ENCODE peak calls at places on chromosomes 2 and 18, in five cellular contexts. One of them, this sample, is unnamed.

GRCh38 chr2:9988320-9988719 is 36.8 kb downstream of the GRHL1 start:
- DNase-seq in OCI-LY7: no peak
- DNase-seq in HFF-Myc: no peak
- DNase-seq in Peyer's patch: no peak
- DNase-seq in CD8-positive, alpha-beta T cell: no peak
- DNase-seq in this sample: no peak

GRCh38 chr18:79405019-79405780 is 9.5 kb downstream of the NFATC1 start:
- DNase-seq in HFF-Myc: no peak
- DNase-seq in OCI-LY7: no peak
- DNase-seq in CD8-positive, alpha-beta T cell: peak
- DNase-seq in Peyer's patch: peak
- DNase-seq in this sample: no peak

GRCh38 chr2:12652723-12653122 is 64.0 kb upstream of the TRIB2 start:
- DNase-seq in OCI-LY7: no peak
- DNase-seq in HFF-Myc: no peak
- DNase-seq in Peyer's patch: no peak
- DNase-seq in CD8-positive, alpha-beta T cell: no peak
- DNase-seq in this sample: no peak

GRCh38 chr2:226304308-226304707 is 495.3 kb downstream of the IRS1 start:
- DNase-seq in CD8-positive, alpha-beta T cell: no peak
- DNase-seq in HFF-Myc: no peak
- DNase-seq in OCI-LY7: no peak
- DNase-seq in Peyer's patch: no peak
- DNase-seq in this sample: no peak

GRCh38 chr18:76518543-76519155 is 23.6 kb upstream of the ZNF516 start:
- DNase-seq in Peyer's patch: no peak
- DNase-seq in HFF-Myc: no peak
- DNase-seq in OCI-LY7: no peak
- DNase-seq in CD8-positive, alpha-beta T cell: no peak
- DNase-seq in this sample: no peak

GRCh38 chr2:204655101-204655500 is 109.8 kb downstream of the PARD3B start:
- DNase-seq in HFF-Myc: no peak
- DNase-seq in Peyer's patch: no peak
- DNase-seq in OCI-LY7: no peak
- DNase-seq in CD8-positive, alpha-beta T cell: no peak
- DNase-seq in this sample: peak

GRCh38 chr2:20130821-20131645 is 79.6 kb upstream of the LAPTM4A start:
- DNase-seq in Peyer's patch: no peak
- DNase-seq in CD8-positive, alpha-beta T cell: no peak
- DNase-seq in OCI-LY7: no peak
- DNase-seq in HFF-Myc: no peak
- DNase-seq in this sample: no peak

GRCh38 chr2:98457045-98457696 is 12.5 kb downstream of the INPP4A start:
- DNase-seq in OCI-LY7: no peak
- DNase-seq in HFF-Myc: peak
- DNase-seq in Peyer's patch: no peak
- DNase-seq in CD8-positive, alpha-beta T cell: no peak
- DNase-seq in this sample: peak

GRCh38 chr2:194004590-194005206 is 1652.3 kb upstream of the SLC39A10 start:
- DNase-seq in OCI-LY7: no peak
- DNase-seq in Peyer's patch: no peak
- DNase-seq in HFF-Myc: no peak
- DNase-seq in CD8-positive, alpha-beta T cell: no peak
- DNase-seq in this sample: no peak

GRCh38 chr2:73979021-73979420 is 5.7 kb upstream of the TET3 start:
- DNase-seq in OCI-LY7: no peak
- DNase-seq in CD8-positive, alpha-beta T cell: peak
- DNase-seq in Peyer's patch: no peak
- DNase-seq in HFF-Myc: no peak
- DNase-seq in this sample: no peak

GRCh38 chr18:8365528-8365927 is 243.7 kb upstream of the RAB12 start:
- DNase-seq in HFF-Myc: no peak
- DNase-seq in Peyer's patch: no peak
- DNase-seq in CD8-positive, alpha-beta T cell: no peak
- DNase-seq in OCI-LY7: no peak
- DNase-seq in this sample: no peak

GRCh38 chr2:149068996-149069888 is 30.7 kb downstream of the LYPD6B start:
- DNase-seq in HFF-Myc: no peak
- DNase-seq in Peyer's patch: no peak
- DNase-seq in CD8-positive, alpha-beta T cell: no peak
- DNase-seq in OCI-LY7: no peak
- DNase-seq in this sample: peak

GRCh38 chr2:172333626-172334330 is 93.6 kb upstream of the ITGA6 start:
- DNase-seq in OCI-LY7: no peak
- DNase-seq in CD8-positive, alpha-beta T cell: no peak
- DNase-seq in Peyer's patch: no peak
- DNase-seq in HFF-Myc: no peak
- DNase-seq in this sample: no peak

GRCh38 chr2:170455617-170456426 is 259.3 kb upstream of the SP5 start:
- DNase-seq in Peyer's patch: no peak
- DNase-seq in OCI-LY7: no peak
- DNase-seq in CD8-positive, alpha-beta T cell: no peak
- DNase-seq in HFF-Myc: no peak
- DNase-seq in this sample: no peak

GRCh38 chr2:39380525-39381150 is 56.4 kb downstream of the MAP4K3 start:
- DNase-seq in Peyer's patch: no peak
- DNase-seq in CD8-positive, alpha-beta T cell: no peak
- DNase-seq in OCI-LY7: no peak
- DNase-seq in HFF-Myc: no peak
- DNase-seq in this sample: no peak

DNA sequence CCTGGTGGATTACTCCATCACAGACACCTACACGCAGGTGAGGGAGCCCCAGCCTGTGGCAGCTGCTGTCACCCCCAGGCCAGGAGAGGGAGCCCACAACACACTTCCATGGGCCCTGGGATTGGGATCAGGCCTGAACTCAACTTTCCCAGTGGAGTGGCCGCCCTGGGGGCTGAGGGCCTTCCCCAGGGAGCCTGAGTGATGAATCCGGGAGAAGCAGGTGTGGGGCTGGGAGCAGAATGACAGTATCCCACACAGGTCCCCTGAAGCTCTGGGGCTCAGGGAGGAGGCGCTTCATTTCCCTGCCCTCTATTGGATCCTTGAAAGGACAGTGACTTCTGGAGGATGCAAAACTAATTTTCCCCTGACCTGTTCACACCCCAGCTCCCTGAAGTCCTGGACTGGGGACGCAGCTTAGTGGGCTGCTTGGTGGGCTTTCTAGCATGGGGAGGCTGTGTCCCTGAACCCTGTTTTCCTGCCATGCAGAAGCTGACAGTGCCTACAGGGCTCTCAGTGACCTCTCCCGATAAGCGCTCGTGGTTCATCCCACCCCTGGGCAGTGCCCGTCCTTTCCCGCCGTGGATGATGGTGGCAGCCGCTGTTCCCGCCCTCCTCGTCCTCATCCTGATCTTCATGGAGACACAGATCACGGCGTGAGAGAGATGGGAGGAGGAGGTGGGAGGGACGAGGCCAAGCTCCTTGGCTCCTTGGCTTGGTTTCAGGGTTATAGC is 11.0 kb downstream of the SLC4A3 start:
- DNase-seq in CD8-positive, alpha-beta T cell: no peak
- DNase-seq in Peyer's patch: no peak
- DNase-seq in OCI-LY7: no peak
- DNase-seq in HFF-Myc: no peak
- DNase-seq in this sample: no peak
- TF ChIP-seq CTCF in CD8-positive, alpha-beta T cell: no peak
- TF ChIP-seq CTCF in Peyer's patch: no peak
- TF ChIP-seq CTCF in OCI-LY7: peak
- TF ChIP-seq CTCF in HFF-Myc: no peak
- TF ChIP-seq CTCF in this sample: peak

DNA sequence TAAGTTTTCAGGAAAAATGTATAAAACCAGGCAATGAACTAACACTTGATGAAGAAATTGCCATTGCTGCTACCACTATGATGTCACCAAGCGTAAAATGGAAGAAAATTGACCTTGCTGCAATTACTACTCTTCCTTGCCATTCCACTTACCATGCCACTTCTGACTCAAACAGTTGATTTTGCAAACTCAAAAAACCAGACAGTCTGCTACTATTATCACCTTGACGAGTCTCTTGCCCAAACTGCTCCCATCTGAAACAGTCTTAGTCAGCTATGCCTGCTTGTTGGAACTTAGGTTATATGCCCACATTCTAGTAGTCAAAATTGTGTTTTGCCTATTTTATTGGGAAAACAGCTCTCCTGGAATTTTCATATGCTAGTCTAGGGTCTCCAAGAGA is 71.9 kb upstream of the SLC9A2 start:
- DNase-seq in CD8-positive, alpha-beta T cell: no peak
- DNase-seq in HFF-Myc: no peak
- DNase-seq in Peyer's patch: no peak
- DNase-seq in OCI-LY7: no peak
- DNase-seq in this sample: no peak
- TF ChIP-seq CTCF in CD8-positive, alpha-beta T cell: no peak
- TF ChIP-seq CTCF in HFF-Myc: no peak
- TF ChIP-seq CTCF in Peyer's patch: no peak
- TF ChIP-seq CTCF in OCI-LY7: no peak
- TF ChIP-seq CTCF in this sample: no peak

DNA sequence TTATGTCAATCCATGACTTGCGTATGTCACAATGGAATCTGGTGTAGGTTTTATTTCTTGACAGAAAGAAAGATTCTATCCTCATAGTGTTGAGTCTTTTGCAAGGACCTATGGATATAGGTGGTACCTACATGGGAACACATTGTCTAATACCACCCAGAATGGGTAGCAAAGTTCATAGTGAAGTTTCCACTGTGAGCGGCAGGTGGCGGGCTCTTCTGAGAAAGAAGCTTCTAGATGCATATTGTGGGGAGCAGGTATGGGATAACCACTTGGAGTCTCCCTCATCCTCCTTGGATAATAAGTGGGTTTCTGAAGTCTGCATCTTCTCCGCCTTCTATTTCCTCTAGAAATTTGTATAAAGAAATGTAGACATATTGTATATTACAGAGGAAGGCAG is 44.9 kb downstream of the LINC00305 start:
- DNase-seq in OCI-LY7: no peak
- DNase-seq in HFF-Myc: no peak
- DNase-seq in CD8-positive, alpha-beta T cell: no peak
- DNase-seq in Peyer's patch: no peak
- DNase-seq in this sample: no peak
- TF ChIP-seq CTCF in OCI-LY7: no peak
- TF ChIP-seq CTCF in HFF-Myc: peak
- TF ChIP-seq CTCF in CD8-positive, alpha-beta T cell: no peak
- TF ChIP-seq CTCF in Peyer's patch: no peak
- TF ChIP-seq CTCF in this sample: peak

DNA sequence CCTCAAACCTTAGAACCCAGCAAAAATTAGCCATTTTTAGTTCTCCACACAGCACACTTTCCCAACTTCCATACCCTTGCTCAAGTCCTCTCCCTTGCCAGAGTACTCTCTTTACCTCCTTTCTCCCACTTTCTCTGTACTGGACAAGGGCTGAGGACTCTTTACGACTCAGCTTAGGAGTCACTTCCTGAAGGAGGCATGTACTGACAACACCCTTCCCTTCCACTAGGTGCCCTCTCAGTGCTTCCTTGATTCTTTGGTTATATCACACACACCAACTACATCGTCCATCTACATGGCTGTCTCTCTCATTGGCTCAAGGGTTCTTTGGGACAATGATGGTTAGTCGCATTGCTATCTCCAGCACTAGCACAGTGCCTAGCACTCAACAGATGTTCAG is 5.2 kb upstream of the C18orf63 start:
- DNase-seq in CD8-positive, alpha-beta T cell: no peak
- DNase-seq in Peyer's patch: no peak
- DNase-seq in OCI-LY7: peak
- DNase-seq in HFF-Myc: no peak
- DNase-seq in this sample: peak
- TF ChIP-seq CTCF in CD8-positive, alpha-beta T cell: no peak
- TF ChIP-seq CTCF in Peyer's patch: no peak
- TF ChIP-seq CTCF in OCI-LY7: peak
- TF ChIP-seq CTCF in HFF-Myc: peak
- TF ChIP-seq CTCF in this sample: peak

GRCh38 chr2:118301248-118301647 is 213.0 kb downstream of the INSIG2 start:
- DNase-seq in Peyer's patch: no peak
- DNase-seq in CD8-positive, alpha-beta T cell: no peak
- DNase-seq in HFF-Myc: no peak
- DNase-seq in OCI-LY7: no peak
- DNase-seq in this sample: no peak
- TF ChIP-seq CTCF in Peyer's patch: no peak
- TF ChIP-seq CTCF in CD8-positive, alpha-beta T cell: no peak
- TF ChIP-seq CTCF in HFF-Myc: no peak
- TF ChIP-seq CTCF in OCI-LY7: no peak
- TF ChIP-seq CTCF in this sample: no peak

GRCh38 chr2:54695378-54695777 is 28.1 kb upstream of the EML6 start:
- DNase-seq in HFF-Myc: no peak
- DNase-seq in Peyer's patch: no peak
- DNase-seq in CD8-positive, alpha-beta T cell: no peak
- DNase-seq in OCI-LY7: no peak
- DNase-seq in this sample: no peak

GRCh38 chr2:54687595-54688152 is 35.8 kb upstream of the EML6 start:
- DNase-seq in Peyer's patch: no peak
- DNase-seq in HFF-Myc: no peak
- DNase-seq in OCI-LY7: no peak
- DNase-seq in CD8-positive, alpha-beta T cell: no peak
- DNase-seq in this sample: no peak

GRCh38 chr2:54692556-54692955 is 30.9 kb upstream of the EML6 start:
- DNase-seq in HFF-Myc: no peak
- DNase-seq in OCI-LY7: no peak
- DNase-seq in Peyer's patch: no peak
- DNase-seq in CD8-positive, alpha-beta T cell: no peak
- DNase-seq in this sample: no peak

DNA sequence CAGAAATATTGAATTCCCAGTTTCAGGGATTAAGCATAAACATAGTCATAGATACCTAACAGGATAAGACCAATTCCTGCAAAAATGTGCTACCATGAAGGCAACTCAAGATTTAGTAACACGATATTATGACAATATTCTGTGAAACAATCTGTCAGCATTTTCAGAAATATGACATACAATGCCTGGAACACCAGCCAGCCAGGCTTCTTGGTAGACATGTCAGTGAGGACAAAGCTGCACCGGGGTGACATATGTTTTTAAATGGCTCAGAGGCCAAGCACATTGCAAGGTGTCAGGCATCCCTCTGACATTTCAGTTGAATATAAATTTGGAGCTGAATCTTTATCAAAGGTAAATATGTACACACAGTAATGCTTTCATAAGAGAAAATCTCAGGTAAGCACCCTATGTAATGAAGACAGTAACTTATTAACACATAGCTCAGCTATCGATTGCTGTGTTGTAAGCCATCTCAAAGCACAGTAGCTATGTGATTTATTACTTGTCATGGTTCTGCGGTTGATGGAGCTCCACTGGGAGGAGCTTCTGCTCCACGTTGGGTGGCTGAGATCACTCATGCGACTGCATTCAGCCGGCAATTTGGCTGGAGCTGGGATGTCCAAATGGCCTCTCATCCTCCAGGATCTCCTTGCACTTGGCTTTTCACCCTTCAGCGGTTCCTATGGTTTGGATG is 31.9 kb upstream of the EML6 start:
- DNase-seq in Peyer's patch: no peak
- DNase-seq in HFF-Myc: no peak
- DNase-seq in OCI-LY7: no peak
- DNase-seq in CD8-positive, alpha-beta T cell: no peak
- DNase-seq in this sample: no peak
- TF ChIP-seq CTCF in Peyer's patch: no peak
- TF ChIP-seq CTCF in HFF-Myc: no peak
- TF ChIP-seq CTCF in OCI-LY7: peak
- TF ChIP-seq CTCF in CD8-positive, alpha-beta T cell: no peak
- TF ChIP-seq CTCF in this sample: no peak

GRCh38 chr2:109333414-109334194 is 204.6 kb downstream of the SH3RF3 start:
- DNase-seq in HFF-Myc: no peak
- DNase-seq in Peyer's patch: no peak
- DNase-seq in OCI-LY7: no peak
- DNase-seq in CD8-positive, alpha-beta T cell: no peak
- DNase-seq in this sample: peak
- TF ChIP-seq CTCF in HFF-Myc: peak
- TF ChIP-seq CTCF in Peyer's patch: no peak
- TF ChIP-seq CTCF in OCI-LY7: no peak
- TF ChIP-seq CTCF in CD8-positive, alpha-beta T cell: no peak
- TF ChIP-seq CTCF in this sample: peak

GRCh38 chr2:161946489-161947107 is 127.4 kb downstream of the DPP4 start:
- DNase-seq in Peyer's patch: no peak
- DNase-seq in HFF-Myc: peak
- DNase-seq in CD8-positive, alpha-beta T cell: no peak
- DNase-seq in OCI-LY7: peak
- DNase-seq in this sample: peak
- TF ChIP-seq CTCF in Peyer's patch: peak
- TF ChIP-seq CTCF in HFF-Myc: peak
- TF ChIP-seq CTCF in CD8-positive, alpha-beta T cell: peak
- TF ChIP-seq CTCF in OCI-LY7: peak
- TF ChIP-seq CTCF in this sample: peak